ENCODE peak calls at places on chromosomes 13 and 19, in nine cellular contexts. F is stimulated activated CD4-positive, alpha-beta T cell treated with anti-CD3 and anti-CD28 coated beads, Interleukin-4, amount 100 ng/mL, for 1 hour; S is heart right ventricle; V is T-cell; C is AG09319; J is NCI-H1417; Z is WTC11; M is activated naive CD4-positive, alpha-beta T cell; Y is upper lobe of right lung. A is an unnamed sample.

GRCh38 chr13:113448885-113449692 is 4.2 kb downstream of the ADPRHL1 start:
- DNase-seq in Z (no peak), F (no peak), Y (peak), S (peak), V (no peak), M (no peak), J (peak), C (no peak), A (no peak)

GRCh38 chr19:18637644-18638630 is 1.1 kb downstream of the KLHL26 start:
- DNase-seq in Z (no peak), S (no peak), M (no peak), V (no peak), Y (no peak), C (no peak), J (peak), F (no peak), A (no peak)

GRCh38 chr13:108924154-108924940 is 294.9 kb downstream of the MYO16 start:
- DNase-seq in M (no peak), J (no peak), F (no peak), C (no peak), Z (no peak), S (no peak), Y (no peak), V (no peak), A (peak)

GRCh38 chr19:55220525-55220924 is 8.0 kb downstream of the TMEM86B start:
- DNase-seq in Z (peak), C (no peak), F (no peak), Y (no peak), S (no peak), V (no peak), M (no peak), J (no peak), A (no peak)

GRCh38 chr19:5932146-5932545 is 18.1 kb downstream of the CAPS start:
- DNase-seq in C (no peak), Y (no peak), V (no peak), F (no peak), J (no peak), S (no peak), M (no peak), Z (no peak), A (no peak)

GRCh38 chr13:23991119-23991518 is 93.8 kb upstream of the C1QTNF9B start:
- DNase-seq in Y (no peak), M (no peak), F (no peak), C (no peak), J (no peak), Z (no peak), S (no peak), V (no peak), A (no peak)

GRCh38 chr19:48642862-48643261 is 3.1 kb downstream of the CA11 start:
- DNase-seq in S (no peak), C (no peak), Z (no peak), V (no peak), Y (no peak), J (no peak), F (no peak), M (no peak), A (no peak)

GRCh38 chr13:33524086-33524485 is 238.5 kb upstream of the STARD13 start:
- DNase-seq in C (peak), M (no peak), F (no peak), J (no peak), S (no peak), Y (no peak), V (no peak), Z (no peak), A (peak)

GRCh38 chr13:36981156-36981743 is 17.9 kb downstream of the ALG5 start:
- DNase-seq in J (peak), S (no peak), Y (no peak), F (no peak), Z (no peak), M (no peak), V (no peak), C (peak), A (peak)

GRCh38 chr13:70107498-70108271 is at the start of gene ATXN8OS:
- DNase-seq in V (no peak), J (peak), F (no peak), Z (peak), Y (no peak), M (no peak), C (no peak), S (no peak), A (no peak)

GRCh38 chr13:21078501-21078900 is 17.1 kb upstream of the LATS2 start:
- DNase-seq in M (no peak), S (no peak), Y (no peak), Z (no peak), F (no peak), J (no peak), C (no peak), V (no peak), A (no peak)

GRCh38 chr13:24650157-24650556 is 30.1 kb upstream of the ATP12A start:
- DNase-seq in Y (no peak), M (no peak), Z (no peak), C (peak), F (no peak), J (no peak), V (no peak), S (no peak), A (no peak)

GRCh38 chr13:66114127-66114526 is 1116.0 kb downstream of the PCDH9 start:
- DNase-seq in C (peak), M (no peak), J (no peak), Y (no peak), S (no peak), V (no peak), Z (no peak), F (no peak), A (peak)

GRCh38 chr19:33374406-33374703 is 846 bp downstream of the CEBPG start:
- DNase-seq in J (peak), V (no peak), S (no peak), Z (no peak), Y (no peak), M (no peak), C (no peak), F (no peak), A (no peak)

GRCh38 chr13:50396001-50396400 is 380.8 kb downstream of the KCNRG start:
- DNase-seq in Z (no peak), Y (no peak), S (no peak), V (no peak), J (no peak), M (no peak), C (no peak), F (no peak), A (no peak)

GRCh38 chr13:78228940-78229339 is 310.3 kb upstream of the EDNRB start:
- DNase-seq in C (no peak), M (no peak), V (no peak), Y (no peak), Z (no peak), F (no peak), J (no peak), S (no peak), A (no peak)

GRCh38 chr19:51676566-51677083 is 16.5 kb upstream of the SPACA6 start:
- DNase-seq in J (no peak), V (no peak), S (no peak), M (no peak), F (peak), C (no peak), Z (no peak), Y (no peak), A (no peak)

GRCh38 chr13:79423801-79424642 is 18.0 kb upstream of the RBM26 start:
- DNase-seq in J (peak), M (no peak), F (no peak), C (peak), S (no peak), Y (no peak), V (no peak), Z (no peak), A (peak)

GRCh38 chr19:49635530-49636229 is 4.3 kb downstream of the RRAS start:
- DNase-seq in S (no peak), C (no peak), V (no peak), F (no peak), J (no peak), M (no peak), Z (no peak), Y (no peak), A (no peak)

GRCh38 chr19:13104848-13105646 is 2.4 kb upstream of the LYL1 start:
- DNase-seq in J (no peak), Z (no peak), F (no peak), C (no peak), V (no peak), S (no peak), Y (no peak), M (no peak), A (no peak)